ENCODE peak calls at places on chromosomes 1 and 21, in four cellular contexts. C, E, B and A are unnamed samples.

GRCh38 chr21:25887646-25888321 is 153.0 kb downstream of the GABPA start:
- DNase-seq in B (no peak), C (no peak), E (no peak), A (no peak)

GRCh38 chr1:1050577-1051052 is 23.5 kb downstream of the RNF223 start:
- DNase-seq in E (no peak), C (no peak), B (no peak), A (no peak)

GRCh38 chr1:243477676-243478075 is 221.8 kb downstream of the SDCCAG8 start:
- DNase-seq in C (no peak), E (no peak), B (no peak), A (peak; percentile 65)

GRCh38 chr1:198541737-198542136 is 1.3 kb upstream of the ATP6V1G3 start:
- DNase-seq in C (no peak), B (no peak), E (no peak), A (no peak)

GRCh38 chr1:235093685-235094592 is 34.7 kb downstream of the TOMM20 start:
- DNase-seq in B (no peak), C (peak; percentile 78), E (peak; percentile 78), A (peak; percentile 82)

GRCh38 chr1:15188678-15189077 is 35.1 kb downstream of the TMEM51 start:
- DNase-seq in E (peak; percentile 37), C (peak; percentile 43), B (no peak), A (no peak)

GRCh38 chr21:28142692-28143091 is 850.0 kb downstream of the LTN1 start:
- DNase-seq in B (no peak), E (peak; percentile 40), C (no peak), A (peak; percentile 34)

GRCh38 chr1:192559115-192560006 is 16.2 kb upstream of the RGS1 start:
- DNase-seq in E (peak; percentile 96), B (no peak), C (peak; percentile 12), A (no peak)

GRCh38 chr1:76161451-76161850 is 86.9 kb downstream of the ST6GALNAC3 start:
- DNase-seq in B (no peak), E (no peak), C (no peak), A (no peak)

DNA sequence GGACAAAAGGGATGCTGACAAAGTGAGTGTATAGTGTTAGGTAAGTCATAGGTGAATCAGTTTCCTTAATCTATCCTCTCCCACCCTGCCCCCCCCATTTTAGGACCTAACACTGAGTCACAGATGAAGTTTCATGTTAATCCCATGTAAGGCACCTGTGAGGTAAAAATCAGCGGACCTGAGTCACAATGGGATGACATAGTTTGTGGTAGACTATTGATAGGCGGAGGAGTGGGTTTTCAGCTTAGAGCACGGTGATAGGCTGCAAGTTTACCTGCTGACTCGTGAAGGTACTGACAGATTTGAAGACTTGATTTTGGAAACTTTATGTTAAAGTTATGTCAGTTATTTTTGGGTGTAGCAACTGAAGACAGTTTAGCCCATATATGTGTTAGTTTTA is 1.7 kb downstream of the TOR1AIP1 start:
- DNase-seq in B (peak; percentile 56), C (no peak), E (no peak), A (peak; percentile 30)
- TF ChIP-seq MAX in B (no peak), C (no peak), E (no peak), A (no peak)

GRCh38 chr21:43322805-43323204 is 104.1 kb downstream of the SIK1 start:
- DNase-seq in E (no peak), B (no peak), C (no peak), A (peak; percentile 23)
- TF ChIP-seq MAX in E (no peak), B (no peak), C (no peak), A (no peak)

GRCh38 chr1:112251766-112252506 is 144.1 kb upstream of the CTTNBP2NL start:
- DNase-seq in E (peak; percentile 4), B (no peak), C (peak; percentile 72), A (no peak)
- TF ChIP-seq MAX in E (no peak), B (no peak), C (no peak), A (no peak)

GRCh38 chr1:6245869-6246496 is 2.0 kb downstream of the HES3 start:
- DNase-seq in B (no peak), E (no peak), C (peak; percentile 55), A (no peak)
- TF ChIP-seq MAX in B (no peak), E (no peak), C (no peak), A (no peak)